ENCODE peak calls at places on chromosomes 7 and 10, in five cellular contexts. X is H1, A is IMR-90, W is mesenchymal stem cell, O is H9. H is an unnamed sample.

GRCh38 chr10:4354382-4354812 is 471.6 kb upstream of the AKR1E2 start:
- DNase-seq in X (no peak), A (peak), W (peak), O (no peak), H (no peak)

GRCh38 chr7:55538538-55538937 is 33.8 kb downstream of the VOPP1 start:
- DNase-seq in X (no peak), A (peak), W (peak), O (no peak), H (no peak)

GRCh38 chr10:127374074-127374680 is 174.9 kb upstream of the NPS start:
- DNase-seq in X (no peak), A (no peak), W (no peak), O (no peak), H (no peak)

GRCh38 chr10:23157239-23157661 is 34.9 kb upstream of the PTF1A start:
- DNase-seq in X (no peak), A (no peak), W (no peak), O (no peak), H (no peak)

GRCh38 chr7:64625114-64626082 is 40.5 kb upstream of the ZNF107 start:
- DNase-seq in X (no peak), A (no peak), W (no peak), O (no peak), H (no peak)

GRCh38 chr10:77333610-77334340 is 303.8 kb downstream of the KCNMA1 start:
- DNase-seq in X (no peak), A (peak), W (no peak), O (no peak), H (no peak)

GRCh38 chr10:117334921-117335320 is 40.3 kb downstream of the PDZD8 start:
- DNase-seq in X (no peak), A (no peak), W (no peak), O (no peak), H (no peak)

GRCh38 chr10:7789390-7789789 is 1.4 kb downstream of the ATP5F1C start:
- DNase-seq in X (no peak), A (peak), W (peak), O (no peak), H (no peak)

GRCh38 chr10:125340871-125341270 is 180.5 kb upstream of the CTBP2 start:
- DNase-seq in X (no peak), A (no peak), W (peak), O (no peak), H (no peak)

GRCh38 chr7:122507591-122507990 is 191.3 kb downstream of the RNF133 start:
- DNase-seq in X (no peak), A (no peak), W (no peak), O (no peak), H (no peak)

GRCh38 chr10:91410638-91411367 is 659 bp downstream of the HECTD2 start:
- DNase-seq in X (no peak), A (peak), W (peak), O (no peak), H (no peak)

GRCh38 chr7:2405201-2405600 is 1.8 kb downstream of the CHST12 start:
- DNase-seq in X (no peak), A (no peak), W (no peak), O (no peak), H (no peak)

GRCh38 chr7:2404714-2405119 is 1.3 kb downstream of the CHST12 start:
- DNase-seq in X (no peak), A (no peak), W (no peak), O (no peak), H (no peak)

GRCh38 chr7:2402687-2403013 is 761 bp upstream of the CHST12 start:
- DNase-seq in X (no peak), A (no peak), W (no peak), O (no peak), H (no peak)

GRCh38 chr7:2403718-2404648 is 572 bp downstream of the CHST12 start:
- DNase-seq in X (no peak), A (peak), W (peak), O (no peak), H (peak)

GRCh38 chr7:2403014-2403717 is at the start of gene CHST12:
- DNase-seq in X (peak), A (peak), W (peak), O (peak), H (peak)
- H4K91ac ChIP-seq in X (peak), A (peak), W (peak), O (no peak), H (no peak)

DNA sequence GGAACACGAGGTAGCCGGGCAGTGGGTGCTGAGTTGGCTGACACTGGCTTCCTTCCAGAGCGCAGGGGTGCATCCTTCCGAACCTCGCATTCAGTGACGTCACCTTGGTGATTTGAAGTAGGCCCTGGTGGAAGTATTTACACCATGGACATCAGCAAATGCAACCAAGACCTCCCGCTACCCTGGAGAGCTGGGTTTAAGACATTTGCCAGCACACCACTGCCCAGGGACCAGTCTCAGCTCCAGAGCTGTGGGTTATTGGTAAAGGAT is 106.4 kb upstream of the GPR26 start:
- DNase-seq in X (no peak), A (no peak), W (no peak), O (peak), H (no peak)
- H4K91ac ChIP-seq in X (no peak), A (no peak), W (no peak), O (no peak), H (no peak)

GRCh38 chr10:44976352-44977198 is 2.0 kb downstream of the DEPP1 start:
- DNase-seq in X (no peak), A (no peak), W (no peak), O (no peak), H (no peak)
- H4K91ac ChIP-seq in X (peak), A (peak), W (peak), O (no peak), H (no peak)

GRCh38 chr10:71382757-71383156 is 14.0 kb upstream of the CDH23 start:
- DNase-seq in X (no peak), A (peak), W (no peak), O (no peak), H (no peak)

GRCh38 chr10:71381611-71382010 is 15.1 kb upstream of the CDH23 start:
- DNase-seq in X (no peak), A (no peak), W (no peak), O (no peak), H (no peak)

GRCh38 chr10:71379118-71379781 is 17.5 kb upstream of the CDH23 start:
- DNase-seq in X (no peak), A (no peak), W (no peak), O (no peak), H (no peak)

GRCh38 chr10:71382028-71382427 is 14.7 kb upstream of the CDH23 start:
- DNase-seq in X (no peak), A (no peak), W (no peak), O (no peak), H (no peak)

GRCh38 chr10:71380841-71381240 is 15.9 kb upstream of the CDH23 start:
- DNase-seq in X (no peak), A (no peak), W (no peak), O (no peak), H (no peak)
- H4K91ac ChIP-seq in X (no peak), A (no peak), W (no peak), O (no peak), H (no peak)

GRCh38 chr7:37282927-37283326 is 165.7 kb downstream of the ELMO1 start:
- DNase-seq in X (no peak), A (no peak), W (no peak), O (no peak), H (no peak)

GRCh38 chr7:37285701-37286475 is 162.8 kb downstream of the ELMO1 start:
- DNase-seq in X (no peak), A (no peak), W (no peak), O (no peak), H (no peak)

GRCh38 chr7:37283701-37284100 is 165.0 kb downstream of the ELMO1 start:
- DNase-seq in X (no peak), A (no peak), W (no peak), O (no peak), H (no peak)

GRCh38 chr7:37284285-37284684 is 164.4 kb downstream of the ELMO1 start:
- DNase-seq in X (no peak), A (no peak), W (no peak), O (no peak), H (no peak)

DNA sequence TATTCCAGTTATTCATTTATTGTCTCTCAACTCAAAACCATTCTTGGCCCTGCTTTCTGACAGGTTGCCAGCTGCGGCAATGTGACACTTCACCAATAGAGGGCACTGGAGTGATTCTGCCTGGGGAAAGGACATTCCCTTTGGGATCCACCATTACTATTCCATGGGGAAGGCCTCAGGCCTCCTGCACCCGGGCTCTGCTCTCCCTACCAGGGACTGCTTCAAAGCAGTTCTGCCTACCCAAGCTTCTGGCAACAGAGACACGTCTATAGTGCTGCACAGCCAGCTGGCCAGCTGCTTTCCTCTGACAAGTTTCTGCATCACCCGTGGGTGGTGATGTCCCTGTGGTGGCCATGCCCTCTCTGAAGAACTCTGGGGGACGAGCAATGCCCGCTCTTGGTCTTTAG is 163.9 kb downstream of the ELMO1 start:
- DNase-seq in X (peak), A (no peak), W (peak), O (peak), H (peak)
- H4K91ac ChIP-seq in X (no peak), A (no peak), W (no peak), O (no peak), H (no peak)

H was measured in neuronal stem cell.